ENCODE peak calls at places on chromosomes 3 and 15, in six cellular contexts. B is left lung; X is psoas muscle; Q is HCT116; Y is IMR-90; A is CD8-positive, alpha-beta T cell. C is an unnamed sample.

GRCh38 chr3:179174316-179174715 is 26.2 kb downstream of the PIK3CA start:
- DNase-seq in B (no peak), X (no peak), Q (no peak), Y (no peak), A (no peak), C (no peak)

GRCh38 chr3:148861277-148861869 is 3.7 kb upstream of the CPA3 start:
- DNase-seq in Y (peak), X (no peak), B (no peak), A (no peak), Q (peak), C (peak)

GRCh38 chr3:153927107-153927506 is 194.1 kb upstream of the ARHGEF26 start:
- DNase-seq in X (no peak), A (no peak), B (no peak), Y (peak), Q (peak), C (peak)

GRCh38 chr15:51318382-51319150 is 19.8 kb downstream of the CYP19A1 start:
- DNase-seq in X (no peak), Y (no peak), B (no peak), A (no peak), Q (no peak), C (no peak)

GRCh38 chr15:49686626-49687025 is 65.8 kb downstream of the DTWD1 start:
- DNase-seq in B (no peak), Y (peak), A (no peak), X (no peak), Q (no peak), C (peak)

GRCh38 chr3:123025642-123026521 is 1.7 kb downstream of the SEMA5B start:
- DNase-seq in Q (no peak), A (no peak), Y (no peak), X (peak), B (no peak), C (no peak)

GRCh38 chr3:28348286-28348636 is 260 bp upstream of the ZCWPW2 start:
- DNase-seq in A (no peak), Q (no peak), X (peak), Y (peak), B (no peak), C (no peak)

GRCh38 chr3:89252865-89253264 is 145.4 kb downstream of the EPHA3 start:
- DNase-seq in X (no peak), Y (no peak), B (no peak), A (no peak), Q (no peak), C (no peak)

GRCh38 chr3:162628531-162628930 is 1131.9 kb downstream of the OTOL1 start:
- DNase-seq in Q (no peak), Y (no peak), A (no peak), X (no peak), B (no peak), C (no peak)

GRCh38 chr3:58251653-58252052 is 14.1 kb downstream of the ABHD6 start:
- DNase-seq in X (no peak), B (no peak), A (no peak), Y (no peak), Q (no peak), C (no peak)

GRCh38 chr15:80567721-80568157 is 127.4 kb upstream of the ABHD17C start:
- DNase-seq in X (no peak), B (no peak), A (no peak), Y (peak), Q (peak), C (peak)

GRCh38 chr3:100506355-100506754 is 13.9 kb downstream of the TMEM45A start:
- DNase-seq in Y (peak), Q (no peak), X (no peak), B (no peak), A (no peak), C (no peak)

GRCh38 chr3:46025139-46025538 is 2.1 kb downstream of the XCR1 start:
- DNase-seq in X (no peak), Y (no peak), B (no peak), Q (no peak), A (no peak), C (no peak)

GRCh38 chr15:49901867-49902775 is 216.9 kb downstream of the ATP8B4 start:
- DNase-seq in Q (no peak), Y (peak), B (no peak), X (no peak), A (no peak), C (no peak)

GRCh38 chr3:1091276-1091675 is 1.5 kb upstream of the CNTN6 start:
- DNase-seq in B (no peak), Q (no peak), Y (no peak), A (no peak), X (no peak), C (no peak)

GRCh38 chr15:67824900-67825879 is at the start of gene SKOR1:
- DNase-seq in X (no peak), B (no peak), A (no peak), Q (no peak), Y (peak), C (no peak)
- TF ChIP-seq CTCF in X (no peak), B (no peak), A (no peak), Q (no peak), Y (no peak), C (no peak)

GRCh38 chr3:52200981-52201679 is 3.2 kb downstream of the ALAS1 start:
- DNase-seq in A (no peak), X (no peak), B (no peak), Y (peak), Q (no peak), C (no peak)
- H3K27ac ChIP-seq in A (no peak), X (no peak), B (peak), Y (no peak), Q (no peak), C (no peak)

DNA sequence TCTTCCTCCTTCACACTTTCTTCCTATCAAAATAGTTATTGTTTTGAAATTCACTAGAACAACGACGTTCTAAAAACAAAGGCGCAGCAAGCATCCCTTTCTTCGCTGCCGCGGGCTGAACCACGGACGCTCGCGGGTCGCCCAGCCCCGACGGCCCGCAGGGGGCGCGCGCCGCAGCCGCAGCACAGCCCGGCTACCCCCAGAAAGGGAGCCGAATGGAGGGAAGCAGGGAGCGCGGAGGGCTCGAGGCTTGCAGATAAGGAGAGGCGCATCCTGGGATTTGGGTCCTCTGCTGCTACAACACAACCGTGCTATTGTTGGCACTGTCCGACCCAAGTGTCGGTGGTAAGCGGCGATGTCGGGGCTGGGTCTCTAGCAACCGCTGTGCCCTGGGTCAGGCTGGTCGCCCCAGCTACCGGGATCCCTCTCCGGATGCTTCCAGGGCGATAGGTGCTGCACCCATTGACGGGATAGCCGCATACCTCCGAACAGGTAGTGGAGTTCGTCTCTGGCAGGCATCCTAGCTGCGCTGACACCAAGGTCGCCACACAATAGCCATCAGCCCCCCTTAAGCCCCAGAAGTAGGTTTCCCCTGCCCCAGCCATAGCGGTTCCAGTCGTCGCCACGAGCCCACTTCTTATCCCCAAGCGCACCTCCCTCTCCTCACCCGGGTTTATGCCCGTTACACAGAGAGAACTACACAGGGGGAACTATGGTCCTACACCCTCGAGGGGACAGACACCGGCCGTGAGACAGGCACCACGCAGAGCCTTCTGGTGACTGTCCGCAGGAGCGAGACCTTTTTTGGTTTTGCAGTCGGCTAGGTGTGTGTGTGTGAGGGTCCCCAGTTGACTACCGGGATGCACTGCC is 6.0 kb downstream of the ONECUT1 start:
- DNase-seq in A (peak), Q (no peak), B (no peak), X (no peak), Y (no peak), C (peak)
- TF ChIP-seq CTCF in A (peak), Q (peak), B (peak), X (peak), Y (peak), C (peak)

GRCh38 chr3:128993461-128994172 is at the start of gene CFAP92:
- DNase-seq in Y (peak), B (peak), A (peak), Q (peak), X (peak), C (peak)

GRCh38 chr3:128994581-128995161 is 795 bp upstream of the CFAP92 start:
- DNase-seq in Y (no peak), Q (no peak), X (no peak), A (no peak), B (no peak), C (no peak)

GRCh38 chr3:128991355-128991895 is 2.5 kb downstream of the CFAP92 start:
- DNase-seq in A (no peak), X (no peak), B (peak), Q (no peak), Y (no peak), C (no peak)

GRCh38 chr3:128994173-128994512 is 267 bp upstream of the CFAP92 start:
- DNase-seq in A (no peak), B (no peak), Y (no peak), Q (no peak), X (no peak), C (no peak)

DNA sequence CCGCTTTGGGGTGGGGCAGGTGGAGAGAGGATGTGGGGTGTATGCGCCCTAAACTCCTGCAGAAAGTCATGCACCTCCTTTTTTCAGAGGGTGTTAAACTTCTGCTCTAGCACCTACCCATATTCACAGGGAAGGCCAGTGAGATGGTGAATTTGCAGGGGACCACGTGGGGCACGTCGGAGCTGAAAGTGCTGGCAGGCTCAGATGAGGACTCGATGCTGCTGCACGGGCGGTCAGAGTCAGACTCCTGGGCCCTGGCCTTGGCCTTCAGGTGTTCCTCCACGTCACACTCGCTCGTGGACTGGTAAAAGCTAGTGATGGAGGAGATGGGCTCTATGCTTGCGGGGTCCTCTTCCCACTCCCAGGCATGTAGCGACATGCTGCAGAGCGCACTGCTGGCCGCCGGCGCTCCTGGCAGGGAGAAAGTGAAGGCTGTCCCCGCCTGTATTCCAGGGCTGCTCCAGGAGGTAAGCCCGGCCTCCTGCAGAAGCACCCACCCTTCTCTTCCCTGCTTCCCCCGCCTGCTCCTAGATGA is 883 bp downstream of the CFAP92 start:
- DNase-seq in B (no peak), A (no peak), X (no peak), Q (no peak), Y (no peak), C (no peak)
- H3K27ac ChIP-seq in B (no peak), A (no peak), X (no peak), Q (no peak), Y (no peak), C (no peak)

GRCh38 chr15:60678632-60679031 is 199.7 kb upstream of the ICE2 start:
- DNase-seq in B (no peak), Y (no peak), A (no peak), Q (no peak), X (no peak), C (no peak)

GRCh38 chr15:60681353-60681752 is 202.4 kb upstream of the ICE2 start:
- DNase-seq in Y (no peak), Q (no peak), A (no peak), B (no peak), X (no peak), C (no peak)

GRCh38 chr15:60682615-60683014 is 203.7 kb upstream of the ICE2 start:
- DNase-seq in B (no peak), X (no peak), Q (no peak), Y (no peak), A (no peak), C (no peak)

GRCh38 chr15:60682115-60682514 is 203.2 kb upstream of the ICE2 start:
- DNase-seq in Y (peak), A (no peak), Q (no peak), X (no peak), B (no peak), C (no peak)

GRCh38 chr15:60679256-60679655 is 200.3 kb upstream of the ICE2 start:
- DNase-seq in A (no peak), Q (no peak), X (no peak), B (no peak), Y (peak), C (peak)
- TF ChIP-seq CTCF in A (no peak), Q (no peak), X (no peak), B (no peak), Y (no peak), C (no peak)

GRCh38 chr15:70447081-70447480 is 316.3 kb downstream of the UACA start:
- DNase-seq in B (no peak), A (no peak), Y (no peak), X (no peak), Q (no peak), C (no peak)

GRCh38 chr15:70450142-70450443 is 313.3 kb downstream of the UACA start:
- DNase-seq in A (no peak), X (no peak), B (no peak), Y (no peak), Q (no peak), C (no peak)

GRCh38 chr15:70449311-70450141 is 313.8 kb downstream of the UACA start:
- DNase-seq in Y (no peak), A (no peak), Q (no peak), X (no peak), B (no peak), C (no peak)

GRCh38 chr15:70447511-70447910 is 315.8 kb downstream of the UACA start:
- DNase-seq in Y (no peak), B (no peak), Q (no peak), A (no peak), X (no peak), C (no peak)

GRCh38 chr15:70447927-70448698 is 315.2 kb downstream of the UACA start:
- DNase-seq in Y (no peak), Q (no peak), A (peak), X (peak), B (peak), C (no peak)
- H3K27ac ChIP-seq in Y (no peak), Q (no peak), A (no peak), X (no peak), B (no peak), C (peak)

GRCh38 chr3:75906555-75907112 is 121.3 kb upstream of the ZNF717 start:
- DNase-seq in A (no peak), Y (peak), B (peak), X (peak), Q (no peak), C (no peak)
- TF ChIP-seq CTCF in A (no peak), Y (no peak), B (no peak), X (no peak), Q (no peak), C (no peak)

GRCh38 chr15:59176653-59177444 is 29.8 kb upstream of the LDHAL6B start:
- DNase-seq in Q (no peak), Y (no peak), B (no peak), A (no peak), X (no peak), C (no peak)

GRCh38 chr15:59172289-59172901 is 34.2 kb upstream of the LDHAL6B start:
- DNase-seq in B (no peak), Y (no peak), X (no peak), A (no peak), Q (no peak), C (no peak)

GRCh38 chr15:59173194-59173593 is 33.4 kb upstream of the LDHAL6B start:
- DNase-seq in A (no peak), Q (no peak), Y (no peak), B (no peak), X (no peak), C (no peak)

GRCh38 chr15:59174846-59175831 is 31.5 kb upstream of the LDHAL6B start:
- DNase-seq in Q (peak), A (peak), Y (peak), B (peak), X (peak), C (no peak)

DNA sequence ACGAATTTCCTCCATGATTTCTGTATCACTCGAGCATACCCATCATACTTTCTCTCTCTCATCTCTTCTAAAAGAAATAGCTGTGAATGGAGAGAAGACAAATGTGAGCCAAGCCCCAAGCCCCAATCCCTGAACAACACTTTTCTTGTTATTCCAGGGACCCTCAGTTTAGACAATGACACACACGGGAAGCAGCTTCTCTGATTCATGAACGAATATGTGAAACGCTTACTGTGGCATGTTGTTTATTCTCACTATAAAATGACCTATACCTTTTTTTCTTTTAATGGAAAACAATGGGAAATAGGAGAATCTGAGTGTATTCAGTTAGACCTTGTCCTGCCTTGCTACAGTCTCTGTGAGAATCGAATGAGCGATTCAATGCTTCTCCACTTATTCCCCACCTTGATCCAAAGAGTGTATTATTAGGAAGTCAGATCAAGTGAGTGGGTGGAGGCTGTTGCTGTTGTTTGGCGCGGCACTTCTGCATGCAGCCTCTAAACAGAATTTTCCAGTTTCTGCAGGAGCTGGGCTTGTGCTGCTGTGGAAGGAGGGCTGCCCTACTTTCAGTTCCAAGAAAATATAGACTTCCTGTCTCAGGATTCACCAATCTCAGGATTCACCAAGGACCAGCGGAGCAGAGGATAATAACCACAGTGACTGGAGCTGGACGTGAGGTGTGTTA is 32.3 kb upstream of the LDHAL6B start:
- DNase-seq in A (no peak), Q (no peak), B (no peak), X (no peak), Y (peak), C (no peak)
- H3K27ac ChIP-seq in A (no peak), Q (no peak), B (peak), X (no peak), Y (peak), C (peak)

GRCh38 chr3:180640987-180641386 is 38.3 kb downstream of the CCDC39 start:
- DNase-seq in Q (no peak), X (no peak), B (no peak), Y (no peak), A (no peak), C (no peak)

DNA sequence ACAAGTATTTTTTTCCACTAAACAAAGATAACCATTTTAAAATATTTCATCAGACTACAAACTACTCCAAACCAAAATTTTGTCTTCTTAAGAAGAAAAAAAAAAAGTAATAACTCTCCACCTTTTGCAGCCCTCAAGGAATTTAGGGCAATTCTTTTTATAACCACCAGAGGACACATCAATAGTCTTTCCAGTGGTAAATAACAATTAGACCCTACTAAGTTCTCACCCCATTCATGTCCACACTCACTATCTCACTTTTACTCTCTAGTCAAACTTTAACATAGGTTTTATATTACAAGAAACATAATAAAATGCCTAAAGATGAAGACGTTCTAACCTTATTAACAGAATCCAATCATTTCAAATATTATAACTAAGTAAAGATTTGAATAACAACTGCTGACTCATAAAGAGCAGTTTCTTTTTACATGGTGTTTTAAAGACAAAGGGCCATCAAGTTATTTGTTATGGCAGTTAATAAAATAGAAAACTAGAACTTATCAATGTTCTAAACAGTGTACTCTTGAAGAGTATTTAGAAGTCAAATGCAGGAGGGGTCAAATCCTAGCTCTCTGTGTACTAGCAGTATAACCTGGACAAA is 33.0 kb downstream of the CCDC39 start:
- DNase-seq in Y (no peak), X (no peak), A (no peak), B (no peak), Q (peak), C (peak)
- TF ChIP-seq CTCF in Y (peak), X (no peak), A (no peak), B (no peak), Q (peak), C (peak)

DNA sequence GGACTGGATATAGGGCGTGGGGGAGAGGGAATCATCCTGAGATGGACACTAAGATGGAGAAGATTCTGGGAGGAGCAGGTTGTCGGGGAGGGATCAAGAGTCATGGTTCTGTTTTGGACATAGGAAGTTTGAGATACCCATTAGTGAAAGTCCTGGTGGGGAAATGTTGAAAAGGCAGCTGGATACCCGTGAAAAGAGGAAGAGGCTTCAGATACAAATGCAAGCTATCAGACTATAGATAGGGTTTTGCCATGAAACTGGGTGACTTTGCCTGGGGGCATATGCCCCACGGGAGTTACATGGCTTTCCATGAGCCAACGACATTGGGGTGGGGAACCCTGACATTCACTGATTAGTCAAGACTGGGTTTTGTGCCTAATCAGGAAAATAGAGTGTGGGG is 1.1 kb upstream of the GPR62 start:
- DNase-seq in X (no peak), Y (no peak), B (no peak), A (no peak), Q (no peak), C (no peak)
- H3K27ac ChIP-seq in X (no peak), Y (no peak), B (no peak), A (no peak), Q (no peak), C (peak)

C was measured in RWPE1.